ENCODE peak calls at places on chromosomes 5 and 9, in six cellular contexts. One of them, this sample, is unnamed.

GRCh38 chr5:180093651-180094382 is 22.3 kb upstream of the RNF130 start:
- DNase-seq in brain microvascular endothelial cell: no peak
- DNase-seq in GM04504: no peak
- DNase-seq in NCI-H748 treated with DMSO at 0.1 percent for 48 hours: no peak
- DNase-seq in stimulated activated naive CD4-positive, alpha-beta T cell: no peak
- DNase-seq in activated T-cell treated with anti-CD3 and anti-CD28 coated beads for 48 hours: no peak
- DNase-seq in this sample: no peak

GRCh38 chr5:168288349-168289245 is 2.8 kb upstream of the WWC1 start:
- DNase-seq in brain microvascular endothelial cell: no peak
- DNase-seq in GM04504: no peak
- DNase-seq in NCI-H748 treated with DMSO at 0.1 percent for 48 hours: no peak
- DNase-seq in stimulated activated naive CD4-positive, alpha-beta T cell: no peak
- DNase-seq in activated T-cell treated with anti-CD3 and anti-CD28 coated beads for 48 hours: no peak
- DNase-seq in this sample: no peak

GRCh38 chr5:176652136-176652535 is 4.9 kb downstream of the TSPAN17 start:
- DNase-seq in brain microvascular endothelial cell: no peak
- DNase-seq in GM04504: no peak
- DNase-seq in NCI-H748 treated with DMSO at 0.1 percent for 48 hours: no peak
- DNase-seq in stimulated activated naive CD4-positive, alpha-beta T cell: no peak
- DNase-seq in activated T-cell treated with anti-CD3 and anti-CD28 coated beads for 48 hours: no peak
- DNase-seq in this sample: no peak

GRCh38 chr5:176818391-176819098 is 8.2 kb downstream of the UNC5A start:
- DNase-seq in brain microvascular endothelial cell: no peak
- DNase-seq in GM04504: no peak
- DNase-seq in NCI-H748 treated with DMSO at 0.1 percent for 48 hours: no peak
- DNase-seq in stimulated activated naive CD4-positive, alpha-beta T cell: no peak
- DNase-seq in activated T-cell treated with anti-CD3 and anti-CD28 coated beads for 48 hours: no peak
- DNase-seq in this sample: no peak

GRCh38 chr9:129145841-129146292 is 32.2 kb downstream of the IER5L start:
- DNase-seq in brain microvascular endothelial cell: peak; percentile 80
- DNase-seq in GM04504: no peak
- DNase-seq in NCI-H748 treated with DMSO at 0.1 percent for 48 hours: no peak
- DNase-seq in stimulated activated naive CD4-positive, alpha-beta T cell: no peak
- DNase-seq in activated T-cell treated with anti-CD3 and anti-CD28 coated beads for 48 hours: no peak
- DNase-seq in this sample: peak; percentile 56

GRCh38 chr5:123717139-123717538 is 205.2 kb downstream of the CSNK1G3 start:
- DNase-seq in brain microvascular endothelial cell: peak; percentile 47
- DNase-seq in GM04504: no peak
- DNase-seq in NCI-H748 treated with DMSO at 0.1 percent for 48 hours: no peak
- DNase-seq in stimulated activated naive CD4-positive, alpha-beta T cell: no peak
- DNase-seq in activated T-cell treated with anti-CD3 and anti-CD28 coated beads for 48 hours: no peak
- DNase-seq in this sample: no peak

GRCh38 chr5:71629950-71630349 is 42.8 kb downstream of the MCCC2 start:
- DNase-seq in brain microvascular endothelial cell: no peak
- DNase-seq in GM04504: no peak
- DNase-seq in NCI-H748 treated with DMSO at 0.1 percent for 48 hours: no peak
- DNase-seq in stimulated activated naive CD4-positive, alpha-beta T cell: no peak
- DNase-seq in activated T-cell treated with anti-CD3 and anti-CD28 coated beads for 48 hours: no peak
- DNase-seq in this sample: no peak

GRCh38 chr9:123365287-123365880 is 9.4 kb downstream of the CRB2 start:
- DNase-seq in brain microvascular endothelial cell: no peak
- DNase-seq in GM04504: no peak
- DNase-seq in NCI-H748 treated with DMSO at 0.1 percent for 48 hours: no peak
- DNase-seq in stimulated activated naive CD4-positive, alpha-beta T cell: no peak
- DNase-seq in activated T-cell treated with anti-CD3 and anti-CD28 coated beads for 48 hours: no peak
- DNase-seq in this sample: no peak

GRCh38 chr5:167998148-167998767 is 293.2 kb upstream of the WWC1 start:
- DNase-seq in brain microvascular endothelial cell: no peak
- DNase-seq in GM04504: no peak
- DNase-seq in NCI-H748 treated with DMSO at 0.1 percent for 48 hours: no peak
- DNase-seq in stimulated activated naive CD4-positive, alpha-beta T cell: no peak
- DNase-seq in activated T-cell treated with anti-CD3 and anti-CD28 coated beads for 48 hours: no peak
- DNase-seq in this sample: no peak

GRCh38 chr5:102554728-102555127 is 55.9 kb upstream of the SLCO6A1 start:
- DNase-seq in brain microvascular endothelial cell: no peak
- DNase-seq in GM04504: no peak
- DNase-seq in NCI-H748 treated with DMSO at 0.1 percent for 48 hours: peak; percentile 25
- DNase-seq in stimulated activated naive CD4-positive, alpha-beta T cell: no peak
- DNase-seq in activated T-cell treated with anti-CD3 and anti-CD28 coated beads for 48 hours: no peak
- DNase-seq in this sample: no peak

GRCh38 chr9:37311938-37312730 is 110.4 kb upstream of the GRHPR start:
- DNase-seq in brain microvascular endothelial cell: peak; percentile 59
- DNase-seq in GM04504: no peak
- DNase-seq in NCI-H748 treated with DMSO at 0.1 percent for 48 hours: no peak
- DNase-seq in stimulated activated naive CD4-positive, alpha-beta T cell: no peak
- DNase-seq in activated T-cell treated with anti-CD3 and anti-CD28 coated beads for 48 hours: no peak
- DNase-seq in this sample: no peak

GRCh38 chr5:119373449-119373858 is 17.6 kb downstream of the TNFAIP8 start:
- DNase-seq in brain microvascular endothelial cell: no peak
- DNase-seq in GM04504: no peak
- DNase-seq in NCI-H748 treated with DMSO at 0.1 percent for 48 hours: no peak
- DNase-seq in stimulated activated naive CD4-positive, alpha-beta T cell: no peak
- DNase-seq in activated T-cell treated with anti-CD3 and anti-CD28 coated beads for 48 hours: no peak
- DNase-seq in this sample: no peak

GRCh38 chr5:85293139-85293785 is 908.6 kb upstream of the EDIL3 start:
- DNase-seq in brain microvascular endothelial cell: no peak
- DNase-seq in GM04504: no peak
- DNase-seq in NCI-H748 treated with DMSO at 0.1 percent for 48 hours: no peak
- DNase-seq in stimulated activated naive CD4-positive, alpha-beta T cell: no peak
- DNase-seq in activated T-cell treated with anti-CD3 and anti-CD28 coated beads for 48 hours: no peak
- DNase-seq in this sample: no peak

GRCh38 chr5:134554319-134555222 is 29.1 kb downstream of the JADE2 start:
- DNase-seq in brain microvascular endothelial cell: peak; percentile 85
- DNase-seq in GM04504: peak; percentile 96
- DNase-seq in NCI-H748 treated with DMSO at 0.1 percent for 48 hours: no peak
- DNase-seq in stimulated activated naive CD4-positive, alpha-beta T cell: no peak
- DNase-seq in activated T-cell treated with anti-CD3 and anti-CD28 coated beads for 48 hours: no peak
- DNase-seq in this sample: peak; percentile 98

GRCh38 chr9:125674981-125675973 is 31.7 kb downstream of the MAPKAP1 start:
- DNase-seq in brain microvascular endothelial cell: peak; percentile 63
- DNase-seq in GM04504: no peak
- DNase-seq in NCI-H748 treated with DMSO at 0.1 percent for 48 hours: no peak
- DNase-seq in stimulated activated naive CD4-positive, alpha-beta T cell: no peak
- DNase-seq in activated T-cell treated with anti-CD3 and anti-CD28 coated beads for 48 hours: no peak
- DNase-seq in this sample: peak; percentile 60